ENCODE peak calls at places on chromosomes 3 and 15, in four cellular contexts. N, K, R and E are unnamed samples.

GRCh38 chr15:29299784-29300183 is 30.2 kb upstream of the NSMCE3 start:
- DNase-seq in N (no peak), K (no peak), R (no peak), E (no peak)

GRCh38 chr15:31328425-31328998 is 1.9 kb downstream of the KLF13 start:
- DNase-seq in N (no peak), K (no peak), R (peak; percentile 49), E (peak; percentile 95)

GRCh38 chr3:146581080-146581601 is 24.0 kb downstream of the PLSCR5 start:
- DNase-seq in N (peak; percentile 87), K (no peak), R (no peak), E (no peak)

GRCh38 chr3:49803464-49804140 is 541 bp downstream of the INKA1 start:
- DNase-seq in N (no peak), K (no peak), R (peak; percentile 39), E (peak; percentile 74)

GRCh38 chr3:48417529-48418108 is 12.3 kb downstream of the PLXNB1 start:
- DNase-seq in N (no peak), K (no peak), R (no peak), E (peak; percentile 83)

GRCh38 chr3:10248984-10249748 is 907 bp downstream of the TATDN2 start:
- DNase-seq in N (no peak), K (peak; percentile 50), R (peak; percentile 2), E (peak; percentile 90)

GRCh38 chr3:113662824-113663223 is 33.6 kb downstream of the USF3 start:
- DNase-seq in N (peak; percentile 46), K (no peak), R (no peak), E (no peak)

GRCh38 chr3:196666001-196666867 is 26.7 kb downstream of the NRROS start:
- DNase-seq in N (peak; percentile 91), K (no peak), R (peak; percentile 81), E (peak; percentile 87)

GRCh38 chr15:61916104-61916503 is 144.1 kb downstream of the VPS13C start:
- DNase-seq in N (no peak), K (no peak), R (peak; percentile 35), E (peak; percentile 57)

GRCh38 chr3:17157713-17158112 is 273.0 kb downstream of the PLCL2 start:
- DNase-seq in N (no peak), K (no peak), R (peak; percentile 57), E (peak; percentile 95)

GRCh38 chr15:36136054-36136453 is 443.4 kb upstream of the CDIN1 start:
- DNase-seq in N (no peak), K (no peak), R (peak; percentile 35), E (no peak)

GRCh38 chr3:174101244-174101643 is 703.7 kb downstream of the NLGN1 start:
- DNase-seq in N (no peak), K (no peak), R (peak; percentile 69), E (no peak)

GRCh38 chr3:140288575-140288974 is 353.6 kb downstream of the CLSTN2 start:
- DNase-seq in N (no peak), K (no peak), R (no peak), E (no peak)

GRCh38 chr3:18194431-18194830 is 230.7 kb downstream of the SATB1 start:
- DNase-seq in N (no peak), K (no peak), R (peak; percentile 17), E (no peak)

GRCh38 chr15:67121725-67122600 is 56.6 kb downstream of the SMAD3 start:
- DNase-seq in N (no peak), K (no peak), R (no peak), E (peak; percentile 62)

GRCh38 chr15:62306851-62307504 is 141.9 kb upstream of the C2CD4B start:
- DNase-seq in N (peak; percentile 73), K (peak; percentile 70), R (peak; percentile 67), E (peak; percentile 79)

GRCh38 chr15:66713843-66714508 is 11.9 kb downstream of the SMAD6 start:
- DNase-seq in N (no peak), K (no peak), R (no peak), E (no peak)

GRCh38 chr15:101201411-101202174 is 50.3 kb downstream of the CHSY1 start:
- DNase-seq in N (no peak), K (peak; percentile 66), R (peak; percentile 99), E (peak; percentile 90)

DNA sequence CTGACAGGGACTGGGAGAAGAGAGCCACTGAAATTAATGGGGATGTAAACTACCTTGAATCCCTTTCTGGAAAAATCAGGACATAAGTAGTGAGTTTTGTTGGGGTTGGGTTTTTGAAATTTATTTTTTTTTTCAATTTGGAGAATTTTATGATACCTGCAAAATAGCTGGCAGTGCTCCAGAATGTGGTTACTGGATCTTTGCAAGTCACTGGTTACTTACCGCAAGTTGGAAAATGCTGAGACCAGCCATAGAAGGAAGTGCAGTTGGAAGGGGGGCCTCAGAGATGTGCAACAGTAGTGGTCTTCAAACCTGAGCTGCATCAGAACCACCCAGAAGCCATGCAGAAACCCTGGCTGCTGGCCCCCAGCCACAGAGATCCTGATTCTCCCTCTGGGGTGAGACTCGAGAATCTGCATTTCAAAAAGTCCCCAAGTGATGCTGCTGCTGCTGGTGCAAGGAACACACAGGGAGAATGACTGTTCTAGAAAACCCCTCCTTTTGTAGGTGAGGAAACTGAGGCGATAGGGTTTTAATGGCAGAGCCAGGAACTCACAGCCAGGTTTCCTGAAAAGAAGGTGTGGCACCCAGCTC is 39.7 kb downstream of the SEMA5B start:
- DNase-seq in N (no peak), K (no peak), R (no peak), E (no peak)
- H3K4me1 ChIP-seq in N (no peaks in the 10 kb centered on the region), K (peaks cover 7% of the 10 kb centered on the region), R (no peaks in the 10 kb centered on the region), E (no peaks in the 10 kb centered on the region)

GRCh38 chr15:48547305-48547704 is 98.2 kb downstream of the FBN1 start:
- DNase-seq in N (no peak), K (no peak), R (peak; percentile 72), E (no peak)
- H3K4me1 ChIP-seq in N (no peaks in the 10 kb centered on the region), K (no peaks in the 10 kb centered on the region), R (peaks cover 12% of the 10 kb centered on the region), E (peaks cover 72% of the 10 kb centered on the region)

GRCh38 chr3:197736010-197736490 is 654 bp downstream of the RUBCN start:
- DNase-seq in N (no peak), K (peak; percentile 53), R (no peak), E (peak; percentile 91)
- H3K4me1 ChIP-seq in N (peaks cover 20% of the 10 kb centered on the region), K (peaks cover 9% of the 10 kb centered on the region), R (peaks cover 1% of the 10 kb centered on the region), E (peaks cover 14% of the 10 kb centered on the region)

GRCh38 chr15:57393081-57393480 is 16.8 kb downstream of the CGNL1 start:
- DNase-seq in N (no peak), K (no peak), R (no peak), E (no peak)
- H3K4me1 ChIP-seq in N (peaks cover 33% of the 10 kb centered on the region), K (no peaks in the 10 kb centered on the region), R (no peaks in the 10 kb centered on the region), E (peaks cover 10% of the 10 kb centered on the region)